ENCODE peak calls at places on chromosomes 13 and 19, in ten cellular contexts. S is thoracic aorta; K is left ventricle myocardium inferior; A is CD8-positive, alpha-beta T cell; R is breast epithelium; Y is psoas muscle; H is HepG2; Q is cardiac muscle cell; P is Caco-2; E is heart right ventricle. J is an unnamed sample.

GRCh38 chr19:37361994-37362393 is 8.9 kb upstream of the ZNF527 start:
- DNase-seq in S (no peak), K (no peak), A (no peak), R (no peak), Y (no peak), H (no peak), Q (no peak), P (no peak), E (no peak), J (peak; percentile 4)

GRCh38 chr19:4338441-4339350 is at the start of gene STAP2:
- DNase-seq in S (no peak), K (no peak), A (no peak), R (peak; percentile 77), Y (no peak), H (peak; percentile 44), Q (peak; percentile 33), P (peak; percentile 87), E (no peak), J (peak; percentile 85)

GRCh38 chr19:15404097-15404779 is 14.6 kb downstream of the AKAP8L start:
- DNase-seq in S (no peak), K (no peak), A (no peak), R (no peak), Y (peak; percentile 67), H (no peak), Q (peak; percentile 76), P (no peak), E (no peak), J (no peak)

GRCh38 chr19:12606796-12607195 is 3.8 kb downstream of the ZNF490 start:
- DNase-seq in S (no peak), K (no peak), A (no peak), R (no peak), Y (no peak), H (no peak), Q (no peak), P (no peak), E (no peak), J (peak; percentile 56)

GRCh38 chr19:43649514-43649913 is 9.9 kb upstream of the CADM4 start:
- DNase-seq in S (no peak), K (no peak), A (no peak), R (no peak), Y (no peak), H (no peak), Q (no peak), P (no peak), E (no peak), J (no peak)

GRCh38 chr19:35862528-35862927 is 5.8 kb downstream of the KIRREL2 start:
- DNase-seq in S (no peak), K (no peak), A (no peak), R (no peak), Y (no peak), H (peak; percentile 42), Q (no peak), P (no peak), E (no peak), J (no peak)

GRCh38 chr19:41862445-41862986 is 2.5 kb downstream of the RPS19 start:
- DNase-seq in S (no peak), K (no peak), A (no peak), R (no peak), Y (peak; percentile 16), H (no peak), Q (no peak), P (no peak), E (no peak), J (no peak)

GRCh38 chr13:40464349-40464748 is 202.1 kb downstream of the FOXO1 start:
- DNase-seq in S (no peak), K (no peak), A (no peak), R (no peak), Y (no peak), H (no peak), Q (no peak), P (no peak), E (no peak), J (peak; percentile 33)

GRCh38 chr19:49475995-49476880 is 2.2 kb downstream of the FLT3LG start:
- DNase-seq in S (no peak), K (no peak), A (no peak), R (no peak), Y (peak; percentile 73), H (no peak), Q (peak; percentile 86), P (peak; percentile 70), E (no peak), J (no peak)

GRCh38 chr13:111093634-111094033 is 21.5 kb upstream of the ARHGEF7 start:
- DNase-seq in S (no peak), K (no peak), A (no peak), R (no peak), Y (no peak), H (no peak), Q (no peak), P (no peak), E (no peak), J (no peak)

GRCh38 chr13:66087149-66087780 is 1142.9 kb downstream of the PCDH9 start:
- DNase-seq in S (no peak), K (no peak), A (no peak), R (no peak), Y (no peak), H (no peak), Q (no peak), P (no peak), E (no peak), J (no peak)

GRCh38 chr13:60627071-60627686 is 230.2 kb downstream of the TDRD3 start:
- DNase-seq in S (no peak), K (no peak), A (no peak), R (no peak), Y (no peak), H (peak; percentile 29), Q (peak; percentile 73), P (peak; percentile 44), E (peak; percentile 6), J (peak; percentile 31)

GRCh38 chr13:46352810-46353209 is 34.2 kb downstream of the RUBCNL start:
- DNase-seq in S (no peak), K (no peak), A (no peak), R (no peak), Y (no peak), H (no peak), Q (no peak), P (no peak), E (no peak), J (no peak)

GRCh38 chr19:49767967-49768581 is 1.3 kb downstream of the AP2A1 start:
- DNase-seq in S (no peak), K (no peak), A (no peak), R (no peak), Y (no peak), H (no peak), Q (no peak), P (no peak), E (no peak), J (no peak)

GRCh38 chr13:111469916-111470506 is 149.6 kb downstream of the TEX29 start:
- DNase-seq in S (no peak), K (no peak), A (no peak), R (no peak), Y (no peak), H (no peak), Q (no peak), P (no peak), E (no peak), J (no peak)

DNA sequence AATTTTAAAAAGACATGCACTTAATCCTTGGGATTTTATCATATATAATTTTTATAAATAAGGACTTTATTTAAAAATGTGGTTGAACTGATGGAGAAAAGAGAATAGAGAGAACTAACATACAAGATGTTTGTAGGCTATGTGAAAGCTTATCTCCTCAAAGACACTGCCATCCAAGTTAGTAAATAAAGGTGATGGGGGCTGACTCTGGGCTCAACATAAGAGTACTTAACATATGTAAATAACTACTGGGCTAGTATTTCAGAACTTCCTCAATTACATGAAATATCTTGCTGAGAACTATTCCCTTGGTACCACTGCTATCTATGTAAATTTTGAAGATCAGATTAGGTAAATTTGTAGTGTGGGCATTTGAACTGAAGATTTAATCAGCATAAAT is 1017.3 kb upstream of the PCDH20 start:
- DNase-seq in S (no peak), K (no peak), A (no peak), R (no peak), Y (no peak), H (no peak), Q (no peak), P (no peak), E (no peak), J (no peak)
- H3K4me3 ChIP-seq in S (no peak overlapping the region), K (no peak overlapping the region), A (no peak overlapping the region), R (no peak overlapping the region), Y (no peak overlapping the region), H (no peak overlapping the region), Q (no peak overlapping the region), P (no peak overlapping the region), E (no peak overlapping the region), J (no peak overlapping the region)

DNA sequence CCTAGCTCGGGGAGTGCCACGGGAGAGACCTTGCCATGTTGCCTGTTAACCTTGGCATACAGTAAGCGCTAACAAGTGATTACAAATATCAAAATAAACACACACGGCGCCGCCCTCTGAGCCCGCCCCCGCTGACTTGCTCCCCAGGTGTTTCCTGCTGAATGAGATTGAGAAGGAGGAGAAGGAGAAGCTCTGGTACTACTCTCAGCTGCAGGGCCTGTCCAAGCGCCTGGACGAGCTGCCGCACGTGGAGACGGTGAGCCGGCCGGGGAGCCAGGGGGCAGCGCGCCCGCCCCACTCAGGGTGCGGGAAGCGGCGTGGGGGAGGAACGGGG is 5.0 kb downstream of the APC2 start:
- DNase-seq in S (no peak), K (no peak), A (no peak), R (no peak), Y (no peak), H (no peak), Q (no peak), P (no peak), E (no peak), J (peak; percentile 71)
- H3K27me3 ChIP-seq in S (peaks cover 12% of the 10 kb centered on the region), K (peaks cover 86% of the 10 kb centered on the region), A (peaks cover 52% of the 10 kb centered on the region), R (peaks cover 61% of the 10 kb centered on the region), Y (peaks cover 59% of the 10 kb centered on the region), H (peaks cover 13% of the 10 kb centered on the region), Q (peaks cover 95% of the 10 kb centered on the region), P (no peaks in the 10 kb centered on the region), E (peaks cover 52% of the 10 kb centered on the region), J (peaks cover 34% of the 10 kb centered on the region)

GRCh38 chr13:51245583-51245982 is 23.4 kb downstream of the FAM124A start:
- DNase-seq in S (no peak), K (no peak), A (no peak), R (no peak), Y (no peak), H (no peak), Q (no peak), P (no peak), E (no peak), J (no peak)
- H3K4me3 ChIP-seq in S (no peak overlapping the region), K (no peak overlapping the region), A (no peak overlapping the region), R (no peak overlapping the region), Y (no peak overlapping the region), H (no peak overlapping the region), Q (no peak overlapping the region), P (no peak overlapping the region), E (no peak overlapping the region), J (no peak overlapping the region)

DNA sequence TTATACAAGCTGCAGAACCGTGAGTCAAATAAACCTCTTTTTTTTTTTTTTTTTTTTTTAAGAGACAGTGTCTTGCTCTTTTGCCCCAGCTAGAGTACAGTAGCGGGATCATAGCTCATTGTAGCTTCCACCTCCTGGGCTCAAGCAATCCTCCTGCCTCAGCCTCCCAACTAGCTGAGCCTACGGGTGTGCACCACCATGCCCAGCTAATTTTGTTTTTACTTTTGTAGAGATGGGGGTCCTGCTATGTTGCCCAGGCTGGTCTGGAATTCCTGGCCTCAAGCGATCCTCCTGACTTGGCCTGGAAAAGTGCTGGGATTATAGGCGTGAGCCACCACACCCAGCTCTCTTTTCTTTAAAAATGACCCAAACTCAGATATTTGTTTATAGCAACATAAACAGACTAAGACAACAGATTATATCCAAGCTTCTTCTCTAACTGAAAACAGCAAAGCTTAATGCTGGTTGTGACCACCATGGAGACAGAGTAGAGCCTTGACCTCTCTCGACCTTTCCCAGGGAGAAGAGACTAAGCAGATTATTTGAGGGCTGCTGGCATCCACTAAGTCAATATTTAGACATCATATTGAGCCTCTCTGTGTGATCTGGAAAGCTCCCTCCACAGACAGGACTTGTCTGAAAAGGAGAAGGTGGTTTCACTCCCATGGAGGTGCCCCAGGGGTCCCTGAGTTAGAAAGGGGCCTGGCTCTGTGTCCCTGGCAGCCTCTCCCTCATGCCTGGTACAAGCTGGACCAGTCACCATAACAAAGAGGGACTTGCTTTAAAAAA is 150.1 kb downstream of the KCTD15 start:
- DNase-seq in S (no peak), K (no peak), A (no peak), R (no peak), Y (no peak), H (peak; percentile 81), Q (no peak), P (no peak), E (no peak), J (no peak)
- H3K27me3 ChIP-seq in S (no peaks in the 10 kb centered on the region), K (peaks cover 14% of the 10 kb centered on the region), A (no peaks in the 10 kb centered on the region), R (no peaks in the 10 kb centered on the region), Y (no peaks in the 10 kb centered on the region), H (no peaks in the 10 kb centered on the region), Q (no peaks in the 10 kb centered on the region), P (no peaks in the 10 kb centered on the region), E (no peaks in the 10 kb centered on the region), J (no peaks in the 10 kb centered on the region)

J was measured in bronchial epithelial cell.